ENCODE peak calls at places on chromosomes 5 and 9, in six cellular contexts. Z is lower lobe of right lung, N is H9, B is esophagus squamous epithelium, X is heart right ventricle, Q is stomach. Y is an unnamed sample. For H3K4me1 and H3K9me3, the result is how much of the 10 kb centered on the place peaks cover.

GRCh38 chr5:67249590-67249895 is 52.9 kb upstream of the CD180 start:
- DNase-seq in Z (no peak), N (no peak), B (no peak), X (no peak), Q (no peak), Y (no peak)

GRCh38 chr5:159052282-159053011 is 47.3 kb downstream of the EBF1 start:
- DNase-seq in Z (no peak), N (no peak), B (no peak), X (no peak), Q (no peak), Y (no peak)

GRCh38 chr5:112228672-112229071 is 190.4 kb downstream of the EPB41L4A start:
- DNase-seq in Z (peak), N (peak), B (no peak), X (peak), Q (peak), Y (peak)

GRCh38 chr9:77735515-77735914 is 87.4 kb upstream of the GNA14 start:
- DNase-seq in Z (no peak), N (no peak), B (no peak), X (peak), Q (no peak), Y (no peak)

GRCh38 chr5:103218164-103218563 is 40.4 kb upstream of the MACIR start:
- DNase-seq in Z (no peak), N (no peak), B (no peak), X (no peak), Q (no peak), Y (no peak)

GRCh38 chr5:163362806-163363788 is 74.3 kb upstream of the CCNG1 start:
- DNase-seq in Z (no peak), N (no peak), B (no peak), X (no peak), Q (no peak), Y (peak)

GRCh38 chr5:141861194-141861593 is 17.0 kb downstream of the PCDH1 start:
- DNase-seq in Z (no peak), N (no peak), B (no peak), X (no peak), Q (no peak), Y (no peak)

GRCh38 chr9:135885100-135885853 is 22.1 kb downstream of the CAMSAP1 start:
- DNase-seq in Z (no peak), N (no peak), B (no peak), X (no peak), Q (peak), Y (no peak)

GRCh38 chr9:91945277-91946074 is 4.6 kb downstream of the ROR2 start:
- DNase-seq in Z (no peak), N (no peak), B (no peak), X (no peak), Q (peak), Y (peak)

GRCh38 chr9:81661339-81661738 is 28.0 kb downstream of the TLE1 start:
- DNase-seq in Z (no peak), N (no peak), B (no peak), X (no peak), Q (no peak), Y (no peak)

GRCh38 chr9:81664638-81665513 is 24.5 kb downstream of the TLE1 start:
- DNase-seq in Z (no peak), N (no peak), B (no peak), X (no peak), Q (no peak), Y (no peak)

GRCh38 chr9:81669011-81669739 is 20.2 kb downstream of the TLE1 start:
- DNase-seq in Z (no peak), N (no peak), B (no peak), X (no peak), Q (no peak), Y (peak)

GRCh38 chr9:81665514-81665838 is 23.9 kb downstream of the TLE1 start:
- DNase-seq in Z (no peak), N (peak), B (no peak), X (no peak), Q (no peak), Y (no peak)

DNA sequence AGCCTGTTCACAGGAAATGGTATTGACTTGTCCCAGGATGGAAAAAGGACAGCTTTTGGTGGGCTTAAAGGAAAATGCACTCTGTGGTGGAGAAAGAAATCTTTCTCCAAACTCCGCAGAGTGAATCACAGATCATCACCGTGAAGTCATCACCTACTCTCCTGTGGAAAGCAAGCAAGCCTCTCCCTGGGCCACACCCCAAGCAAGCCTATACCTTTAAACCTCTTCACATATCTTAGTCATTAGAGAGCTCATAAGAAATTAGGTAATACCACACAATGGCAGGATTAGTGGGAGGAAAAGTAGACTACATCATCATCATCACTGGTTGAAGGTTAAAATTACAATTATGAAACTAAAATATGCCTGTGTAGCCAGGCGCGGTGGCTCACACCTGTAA is 23.2 kb downstream of the TLE1 start:
- DNase-seq in Z (no peak), N (no peak), B (no peak), X (no peak), Q (no peak), Y (no peak)
- H3K4me1 ChIP-seq in Z (under half), N (under half), B (half or more), X (half or more), Q (half or more), Y (under half)

GRCh38 chr9:87307810-87308209 is 189.9 kb upstream of the DAPK1 start:
- DNase-seq in Z (no peak), N (no peak), B (no peak), X (no peak), Q (no peak), Y (no peak)
- H3K9me3 ChIP-seq in Z (under half), N (under half), B (under half), X (under half), Q (under half), Y (under half)

GRCh38 chr9:95130484-95130883 is 187.0 kb downstream of the FANCC start:
- DNase-seq in Z (no peak), N (peak), B (no peak), X (no peak), Q (no peak), Y (no peak)
- H3K4me1 ChIP-seq in Z (under half), N (under half), B (half or more), X (under half), Q (under half), Y (under half)

DNA sequence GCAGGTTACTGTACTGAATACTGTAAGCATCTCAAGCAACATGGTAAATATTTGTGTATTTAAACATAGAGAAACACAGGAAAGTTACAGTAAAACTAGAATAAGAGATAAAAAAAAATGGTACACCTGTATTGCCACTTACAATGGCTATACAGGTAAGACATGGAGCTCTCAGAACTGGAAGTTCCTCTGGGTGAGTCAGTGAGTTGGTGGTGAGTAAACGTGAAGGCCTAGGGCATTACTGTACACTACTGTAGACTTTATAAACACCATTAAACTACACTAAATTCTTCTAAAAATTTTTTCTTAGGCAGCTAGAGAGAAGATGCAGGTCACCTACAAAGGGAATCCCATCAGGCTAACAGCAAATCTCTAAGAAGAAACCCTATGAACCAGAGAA is 872.9 kb downstream of the TAF11L14 start:
- DNase-seq in Z (no peak), N (no peak), B (no peak), X (no peak), Q (no peak), Y (no peak)
- H3K9me3 ChIP-seq in Z (under half), N (under half), B (under half), X (under half), Q (under half), Y (under half)

GRCh38 chr5:179788193-179788854 is 5.5 kb upstream of the LTC4S start:
- DNase-seq in Z (peak), N (no peak), B (no peak), X (no peak), Q (no peak), Y (no peak)
- H3K4me1 ChIP-seq in Z (under half), N (under half), B (under half), X (under half), Q (under half), Y (under half)

GRCh38 chr5:179141867-179142266 is 81.7 kb downstream of the ZNF354C start:
- DNase-seq in Z (no peak), N (no peak), B (no peak), X (no peak), Q (no peak), Y (no peak)

GRCh38 chr5:179140293-179140692 is 80.1 kb downstream of the ZNF354C start:
- DNase-seq in Z (peak), N (no peak), B (no peak), X (no peak), Q (no peak), Y (no peak)

GRCh38 chr5:179142434-179143198 is 82.4 kb downstream of the ZNF354C start:
- DNase-seq in Z (no peak), N (no peak), B (no peak), X (no peak), Q (no peak), Y (no peak)

GRCh38 chr5:179146277-179146676 is 86.1 kb downstream of the ZNF354C start:
- DNase-seq in Z (peak), N (no peak), B (no peak), X (no peak), Q (no peak), Y (no peak)

DNA sequence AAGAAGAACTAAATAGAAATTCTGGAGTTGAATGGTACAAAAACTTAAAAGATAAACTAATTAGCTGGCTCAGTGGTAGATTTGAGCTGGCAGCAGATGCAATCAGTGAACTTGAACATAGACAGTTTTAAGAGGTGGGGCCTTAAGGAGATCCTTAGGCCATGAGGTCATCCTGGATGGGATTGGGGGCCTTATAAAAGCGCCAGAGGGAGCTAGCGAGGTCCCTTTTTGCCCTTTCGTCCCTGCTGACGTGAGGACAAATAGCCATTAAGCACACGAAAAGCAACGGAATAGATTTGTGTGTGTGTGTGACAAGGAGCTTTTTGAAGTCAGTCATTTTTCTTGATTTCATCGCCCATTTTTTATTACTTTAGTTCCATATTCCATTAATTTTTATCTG is 83.3 kb downstream of the ZNF354C start:
- DNase-seq in Z (no peak), N (peak), B (no peak), X (no peak), Q (no peak), Y (no peak)
- H3K9me3 ChIP-seq in Z (under half), N (under half), B (under half), X (under half), Q (under half), Y (under half)

DNA sequence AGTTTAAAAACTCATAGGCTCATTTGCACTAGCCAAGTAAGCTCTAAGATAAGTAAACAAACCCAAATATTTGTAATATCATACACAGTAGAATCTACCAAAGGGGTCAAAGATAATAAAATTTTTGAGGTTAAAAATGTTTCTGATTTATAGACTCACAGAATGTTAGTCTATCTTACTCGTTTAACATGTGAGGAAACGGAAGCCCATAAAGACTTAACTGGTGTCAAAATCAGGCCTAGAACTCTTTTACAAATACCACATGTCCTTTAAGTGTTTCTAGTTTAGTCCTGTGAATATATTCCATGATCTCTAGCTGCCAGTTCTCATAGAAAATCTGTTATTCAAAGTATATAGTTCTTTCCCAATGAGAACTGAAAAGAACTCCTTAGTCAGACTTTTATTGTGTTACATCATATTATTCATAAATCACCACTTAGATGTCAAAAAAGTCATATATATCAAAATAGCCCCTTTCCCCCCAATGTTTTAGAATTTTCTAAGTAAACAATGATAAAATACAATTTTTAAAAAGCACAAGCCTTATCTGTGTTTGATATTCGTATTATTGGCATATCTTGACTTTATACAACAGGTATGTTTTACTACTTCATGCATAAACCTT is 13.9 kb downstream of the RAB14 start:
- DNase-seq in Z (no peak), N (no peak), B (no peak), X (no peak), Q (no peak), Y (no peak)
- H3K4me1 ChIP-seq in Z (half or more), N (under half), B (half or more), X (half or more), Q (half or more), Y (under half)

GRCh38 chr9:70292253-70292652 is 33.5 kb downstream of the SMC5 start:
- DNase-seq in Z (no peak), N (no peak), B (no peak), X (no peak), Q (no peak), Y (no peak)
- H3K9me3 ChIP-seq in Z (under half), N (under half), B (under half), X (under half), Q (under half), Y (under half)